ENCODE peak calls at places on chromosomes 11 and 22, in eight cellular contexts. One of them, this sample, is unnamed.

GRCh38 chr11:96894587-96894986 is 504.8 kb downstream of the JRKL start:
- DNase-seq in smooth muscle cell of the brain vasculature: no peak
- DNase-seq in activated T-helper 9 cell treated with anti-CD3 and anti-CD28 coated beads, Interleukin-2, amount 50 U/mL, for 16 hours: no peak
- DNase-seq in NCI-H1048: no peak
- DNase-seq in amygdala: no peak
- DNase-seq in NB4: no peak
- DNase-seq in GM04504: no peak
- DNase-seq in DMS153: no peak
- DNase-seq in this sample: no peak

GRCh38 chr11:119828819-119829218 is 99.8 kb upstream of the NECTIN1 start:
- DNase-seq in smooth muscle cell of the brain vasculature: no peak
- DNase-seq in activated T-helper 9 cell treated with anti-CD3 and anti-CD28 coated beads, Interleukin-2, amount 50 U/mL, for 16 hours: no peak
- DNase-seq in NCI-H1048: no peak
- DNase-seq in amygdala: no peak
- DNase-seq in NB4: peak
- DNase-seq in GM04504: no peak
- DNase-seq in DMS153: no peak
- DNase-seq in this sample: no peak

GRCh38 chr22:46674367-46674781 is 54.2 kb downstream of the GRAMD4 start:
- DNase-seq in smooth muscle cell of the brain vasculature: no peak
- DNase-seq in activated T-helper 9 cell treated with anti-CD3 and anti-CD28 coated beads, Interleukin-2, amount 50 U/mL, for 16 hours: peak
- DNase-seq in NCI-H1048: no peak
- DNase-seq in amygdala: no peak
- DNase-seq in NB4: no peak
- DNase-seq in GM04504: no peak
- DNase-seq in DMS153: no peak
- DNase-seq in this sample: peak

GRCh38 chr11:2428322-2428795 is 16.0 kb downstream of the TRPM5 start:
- DNase-seq in smooth muscle cell of the brain vasculature: peak
- DNase-seq in activated T-helper 9 cell treated with anti-CD3 and anti-CD28 coated beads, Interleukin-2, amount 50 U/mL, for 16 hours: peak
- DNase-seq in NCI-H1048: peak
- DNase-seq in amygdala: peak
- DNase-seq in NB4: peak
- DNase-seq in GM04504: peak
- DNase-seq in DMS153: peak
- DNase-seq in this sample: peak

GRCh38 chr22:49045276-49045675 is 782.4 kb downstream of the BRD1 start:
- DNase-seq in smooth muscle cell of the brain vasculature: no peak
- DNase-seq in activated T-helper 9 cell treated with anti-CD3 and anti-CD28 coated beads, Interleukin-2, amount 50 U/mL, for 16 hours: no peak
- DNase-seq in NCI-H1048: no peak
- DNase-seq in amygdala: no peak
- DNase-seq in NB4: no peak
- DNase-seq in GM04504: no peak
- DNase-seq in DMS153: no peak
- DNase-seq in this sample: no peak

GRCh38 chr11:996681-997080 is 39.8 kb downstream of the MUC6 start:
- DNase-seq in smooth muscle cell of the brain vasculature: no peak
- DNase-seq in activated T-helper 9 cell treated with anti-CD3 and anti-CD28 coated beads, Interleukin-2, amount 50 U/mL, for 16 hours: no peak
- DNase-seq in NCI-H1048: no peak
- DNase-seq in amygdala: no peak
- DNase-seq in NB4: no peak
- DNase-seq in GM04504: no peak
- DNase-seq in DMS153: no peak
- DNase-seq in this sample: no peak

GRCh38 chr11:95108159-95108611 is 18.5 kb downstream of the ENDOD1 start:
- DNase-seq in smooth muscle cell of the brain vasculature: peak
- DNase-seq in activated T-helper 9 cell treated with anti-CD3 and anti-CD28 coated beads, Interleukin-2, amount 50 U/mL, for 16 hours: no peak
- DNase-seq in NCI-H1048: no peak
- DNase-seq in amygdala: no peak
- DNase-seq in NB4: no peak
- DNase-seq in GM04504: no peak
- DNase-seq in DMS153: no peak
- DNase-seq in this sample: no peak

GRCh38 chr22:41021655-41022454 is 70.5 kb upstream of the EP300 start:
- DNase-seq in smooth muscle cell of the brain vasculature: peak
- DNase-seq in activated T-helper 9 cell treated with anti-CD3 and anti-CD28 coated beads, Interleukin-2, amount 50 U/mL, for 16 hours: peak
- DNase-seq in NCI-H1048: peak
- DNase-seq in amygdala: no peak
- DNase-seq in NB4: peak
- DNase-seq in GM04504: peak
- DNase-seq in DMS153: peak
- DNase-seq in this sample: peak